ENCODE peak calls at places on chromosomes 7 and 10, in eight cellular contexts. T is NCI-H1092, A is HCT116, V is foreskin fibroblast, G is A549, M is immature natural killer cell, C is substantia nigra, O is tibial artery. W is an unnamed sample.

GRCh38 chr10:130171196-130171595 is 35.0 kb downstream of the GLRX3 start:
- DNase-seq in T (no peak), A (no peak), V (no peak), G (no peak), M (peak), C (no peak), O (no peak), W (no peak)

GRCh38 chr7:141012696-141013344 is 1.9 kb downstream of the MRPS33 start:
- DNase-seq in T (no peak), A (no peak), V (no peak), G (no peak), M (no peak), C (no peak), O (no peak), W (no peak)

GRCh38 chr10:96678725-96679124 is 41.6 kb downstream of the PIK3AP1 start:
- DNase-seq in T (no peak), A (no peak), V (no peak), G (no peak), M (no peak), C (no peak), O (no peak), W (no peak)

GRCh38 chr7:130481898-130482297 is 10.0 kb upstream of the MEST start:
- DNase-seq in T (no peak), A (no peak), V (peak), G (no peak), M (no peak), C (no peak), O (no peak), W (no peak)

GRCh38 chr7:1531263-1531978 is 919 bp downstream of the MAFK start:
- DNase-seq in T (no peak), A (no peak), V (peak), G (peak), M (peak), C (no peak), O (peak), W (peak)

GRCh38 chr10:102615361-102615760 is 28.9 kb upstream of the TRIM8 start:
- DNase-seq in T (no peak), A (no peak), V (no peak), G (peak), M (no peak), C (no peak), O (no peak), W (peak)

GRCh38 chr7:79934727-79935126 is 199.9 kb upstream of the GNAI1 start:
- DNase-seq in T (no peak), A (no peak), V (no peak), G (no peak), M (no peak), C (no peak), O (no peak), W (no peak)

GRCh38 chr10:1184541-1185415 is 128.6 kb downstream of the WDR37 start:
- DNase-seq in T (no peak), A (no peak), V (no peak), G (no peak), M (no peak), C (no peak), O (no peak), W (no peak)

GRCh38 chr10:75723319-75723965 is 292.0 kb downstream of the LRMDA start:
- DNase-seq in T (no peak), A (no peak), V (no peak), G (no peak), M (no peak), C (no peak), O (no peak), W (no peak)

GRCh38 chr7:77537136-77537594 is at the start of gene PTPN12:
- DNase-seq in T (peak), A (no peak), V (no peak), G (no peak), M (no peak), C (peak), O (no peak), W (no peak)

GRCh38 chr7:95609277-95609971 is 13.1 kb upstream of the PDK4 start:
- DNase-seq in T (peak), A (no peak), V (peak), G (peak), M (no peak), C (peak), O (peak), W (peak)

GRCh38 chr7:138979226-138979979 is 1.8 kb downstream of the KIAA1549 start:
- DNase-seq in T (no peak), A (peak), V (peak), G (peak), M (no peak), C (no peak), O (no peak), W (peak)

GRCh38 chr10:3066317-3066931 is 924 bp upstream of the PFKP start:
- DNase-seq in T (no peak), A (no peak), V (no peak), G (no peak), M (no peak), C (no peak), O (no peak), W (no peak)

GRCh38 chr7:151863386-151864079 is 13.4 kb downstream of the PRKAG2 start:
- DNase-seq in T (no peak), A (no peak), V (no peak), G (peak), M (no peak), C (no peak), O (no peak), W (peak)

GRCh38 chr10:33459597-33459996 is 125.1 kb upstream of the NRP1 start:
- DNase-seq in T (no peak), A (no peak), V (peak), G (no peak), M (no peak), C (no peak), O (no peak), W (peak)

GRCh38 chr10:63605568-63605967 is 84.4 kb downstream of the REEP3 start:
- DNase-seq in T (no peak), A (peak), V (peak), G (no peak), M (no peak), C (no peak), O (no peak), W (no peak)

GRCh38 chr10:7027913-7028808 is 382.7 kb downstream of the SFMBT2 start:
- DNase-seq in T (no peak), A (no peak), V (peak), G (no peak), M (peak), C (no peak), O (no peak), W (peak)

GRCh38 chr7:23471090-23471859 is 984 bp upstream of the IGF2BP3 start:
- DNase-seq in T (peak), A (peak), V (peak), G (peak), M (no peak), C (no peak), O (no peak), W (peak)

GRCh38 chr7:34523233-34523918 is 134.6 kb upstream of the NPSR1 start:
- DNase-seq in T (no peak), A (no peak), V (no peak), G (peak), M (no peak), C (no peak), O (no peak), W (peak)

GRCh38 chr7:28203498-28204240 is 23.1 kb upstream of the JAZF1 start:
- DNase-seq in T (no peak), A (no peak), V (no peak), G (no peak), M (peak), C (no peak), O (no peak), W (no peak)

GRCh38 chr7:55127135-55127551 is 108.3 kb downstream of the EGFR start:
- DNase-seq in T (peak), A (no peak), V (peak), G (no peak), M (no peak), C (no peak), O (no peak), W (no peak)

GRCh38 chr7:106114735-106115383 is 2.7 kb upstream of the SYPL1 start:
- DNase-seq in T (no peak), A (no peak), V (no peak), G (no peak), M (no peak), C (no peak), O (no peak), W (no peak)

GRCh38 chr7:150444141-150444540 is 6.3 kb upstream of the GIMAP8 start:
- DNase-seq in T (no peak), A (no peak), V (no peak), G (no peak), M (no peak), C (no peak), O (no peak), W (no peak)

GRCh38 chr10:93598157-93598556 is 2.9 kb downstream of the RBP4 start:
- DNase-seq in T (no peak), A (no peak), V (no peak), G (no peak), M (no peak), C (no peak), O (no peak), W (peak)

GRCh38 chr7:76220185-76221057 is 18.7 kb downstream of the SRRM3 start:
- DNase-seq in T (no peak), A (no peak), V (peak), G (peak), M (no peak), C (peak), O (no peak), W (peak)

GRCh38 chr7:128030999-128031681 is at the start of gene LRRC4:
- DNase-seq in T (peak), A (no peak), V (peak), G (no peak), M (peak), C (peak), O (no peak), W (no peak)

GRCh38 chr7:133742709-133743538 is 384.2 kb upstream of the LRGUK start:
- DNase-seq in T (no peak), A (no peak), V (peak), G (peak), M (no peak), C (no peak), O (no peak), W (peak)

GRCh38 chr10:22704348-22705341 is 9.7 kb downstream of the PIP4K2A start:
- DNase-seq in T (no peak), A (no peak), V (no peak), G (no peak), M (no peak), C (no peak), O (no peak), W (no peak)

GRCh38 chr7:82726038-82726800 is 282.6 kb upstream of the CACNA2D1 start:
- DNase-seq in T (peak), A (no peak), V (peak), G (no peak), M (no peak), C (no peak), O (no peak), W (no peak)

GRCh38 chr7:16594061-16594460 is 51.5 kb downstream of the ANKMY2 start:
- DNase-seq in T (no peak), A (no peak), V (peak), G (no peak), M (no peak), C (no peak), O (no peak), W (no peak)

GRCh38 chr7:152949198-152949597 is 189.6 kb downstream of the ACTR3B start:
- DNase-seq in T (peak), A (no peak), V (no peak), G (no peak), M (no peak), C (no peak), O (no peak), W (no peak)